ENCODE peak calls at places on chromosome 13, in seven cellular contexts. K is H1, U is cardiac muscle cell, E is tibial artery, I is heart left ventricle, O is mesothelial cell of epicardium, B is astrocyte of the cerebellum. C is an unnamed sample.

GRCh38 chr13:23159205-23159586 is 21.6 kb upstream of the SGCG start:
- DNase-seq in E (peak; percentile 48), U (peak; percentile 66), I (no peak), B (peak; percentile 8), K (peak; percentile 85), O (peak; percentile 73), C (no peak)

GRCh38 chr13:64709079-64709478 is 2521.1 kb downstream of the PCDH9 start:
- DNase-seq in K (no peak), E (no peak), I (no peak), B (no peak), U (no peak), O (no peak), C (no peak)

GRCh38 chr13:111853766-111854165 is 213.2 kb upstream of the SOX1 start:
- DNase-seq in B (no peak), U (no peak), K (peak; percentile 36), I (no peak), O (no peak), E (no peak), C (no peak)

GRCh38 chr13:51970251-51970793 is 40.9 kb downstream of the ATP7B start:
- DNase-seq in E (no peak), O (no peak), U (no peak), B (no peak), I (no peak), K (no peak), C (no peak)

GRCh38 chr13:70613295-70613694 is 505.0 kb upstream of the KLHL1 start:
- DNase-seq in O (no peak), I (no peak), K (no peak), U (peak; percentile 12), E (no peak), B (no peak), C (no peak)

GRCh38 chr13:113657851-113658741 is at the start of gene ATP4B:
- DNase-seq in E (no peak), K (no peak), U (no peak), I (peak; percentile 16), B (no peak), O (peak; percentile 33), C (peak; percentile 25)

GRCh38 chr13:29771247-29771646 is 79.2 kb downstream of the UBL3 start:
- DNase-seq in O (no peak), I (no peak), U (peak; percentile 8), K (no peak), E (no peak), B (no peak), C (no peak)

GRCh38 chr13:112943309-112944125 is 25.5 kb upstream of the MCF2L start:
- DNase-seq in E (no peak), K (peak; percentile 81), O (peak; percentile 67), I (peak; percentile 56), U (peak; percentile 80), B (no peak), C (peak; percentile 71)

GRCh38 chr13:113769106-113769505 is 10.1 kb downstream of the TMEM255B start:
- DNase-seq in U (no peak), O (no peak), I (no peak), K (no peak), E (no peak), B (no peak), C (no peak)

GRCh38 chr13:51867062-51867461 is 5.3 kb downstream of the CCDC70 start:
- DNase-seq in E (no peak), U (no peak), I (no peak), K (no peak), O (no peak), B (no peak), C (no peak)

GRCh38 chr13:32016631-32017030 is 14.9 kb upstream of the FRY start:
- DNase-seq in K (no peak), O (no peak), B (no peak), I (no peak), E (no peak), U (no peak), C (no peak)

GRCh38 chr13:112510002-112510780 is 77.8 kb downstream of the TUBGCP3 start:
- DNase-seq in B (peak; percentile 63), O (no peak), I (no peak), U (peak; percentile 83), E (no peak), K (peak; percentile 54), C (peak; percentile 31)

GRCh38 chr13:29933401-29933800 is 83.0 kb upstream of the UBL3 start:
- DNase-seq in O (no peak), B (no peak), E (no peak), U (no peak), K (no peak), I (no peak), C (no peak)

GRCh38 chr13:45327253-45327954 is 13.6 kb downstream of the TPT1 start:
- DNase-seq in B (no peak), K (no peak), U (no peak), E (no peak), O (no peak), I (no peak), C (no peak)

GRCh38 chr13:46679369-46680180 is 117.4 kb downstream of the ESD start:
- DNase-seq in I (no peak), K (no peak), O (no peak), B (no peak), E (no peak), U (no peak), C (peak; percentile 68)

GRCh38 chr13:41334810-41335209 is 23.7 kb downstream of the NAA16 start:
- DNase-seq in K (no peak), I (no peak), E (no peak), B (no peak), U (no peak), O (no peak), C (no peak)

GRCh38 chr13:49292742-49293498 is 45.2 kb downstream of the CDADC1 start:
- DNase-seq in U (peak; percentile 62), O (peak; percentile 77), B (peak; percentile 93), K (no peak), I (peak; percentile 57), E (peak; percentile 65), C (peak; percentile 65)

GRCh38 chr13:49563513-49563912 is 21.8 kb downstream of the RCBTB1 start:
- DNase-seq in K (no peak), E (no peak), B (no peak), I (no peak), U (no peak), O (no peak), C (no peak)

GRCh38 chr13:99055286-99056073 is 77.6 kb upstream of the DOCK9 start:
- DNase-seq in U (no peak), K (no peak), O (no peak), E (no peak), B (no peak), I (no peak), C (no peak)

GRCh38 chr13:46622918-46623256 is 69.9 kb downstream of the LRCH1 start:
- DNase-seq in K (no peak), U (no peak), I (peak; percentile 50), O (no peak), E (peak; percentile 65), B (peak; percentile 38), C (peak; percentile 40)

GRCh38 chr13:32134991-32135390 is 103.4 kb downstream of the FRY start:
- DNase-seq in K (no peak), O (no peak), U (no peak), I (no peak), B (no peak), E (no peak), C (no peak)

GRCh38 chr13:106997219-106997618 is 429.3 kb upstream of the ARGLU1 start:
- DNase-seq in O (no peak), I (no peak), K (no peak), U (no peak), E (no peak), B (no peak), C (no peak)

GRCh38 chr13:77345150-77345780 is 18.4 kb upstream of the MYCBP2 start:
- DNase-seq in E (no peak), K (no peak), U (no peak), B (no peak), O (no peak), I (no peak), C (no peak)

GRCh38 chr13:83753912-83754624 is 128.2 kb downstream of the SLITRK1 start:
- DNase-seq in K (no peak), E (no peak), B (no peak), I (no peak), O (no peak), U (no peak), C (no peak)

GRCh38 chr13:73880365-73880764 is 253.8 kb downstream of the KLF12 start:
- DNase-seq in B (peak; percentile 38), K (no peak), E (no peak), O (no peak), U (no peak), I (no peak), C (no peak)

GRCh38 chr13:26499209-26499601 is 58.3 kb upstream of the WASF3 start:
- DNase-seq in B (no peak), E (no peak), U (no peak), K (no peak), O (no peak), I (no peak), C (no peak)
- TF ChIP-seq CTCF in B (no peak), E (no peak), U (no peak), K (no peak), O (no peak), I (no peak), C (no peak)

GRCh38 chr13:72656357-72656756 is 71.1 kb downstream of the MZT1 start:
- DNase-seq in K (no peak), I (no peak), U (no peak), E (no peak), B (no peak), O (no peak), C (no peak)

GRCh38 chr13:72648513-72649065 is 78.8 kb downstream of the MZT1 start:
- DNase-seq in K (no peak), O (no peak), I (no peak), E (no peak), U (peak; percentile 24), B (no peak), C (no peak)

GRCh38 chr13:72645521-72645920 is 81.9 kb downstream of the MZT1 start:
- DNase-seq in I (no peak), U (no peak), K (no peak), E (no peak), B (no peak), O (no peak), C (no peak)

GRCh38 chr13:72652681-72653080 is 74.7 kb downstream of the MZT1 start:
- DNase-seq in K (no peak), E (no peak), I (no peak), B (peak; percentile 42), U (no peak), O (no peak), C (no peak)

DNA sequence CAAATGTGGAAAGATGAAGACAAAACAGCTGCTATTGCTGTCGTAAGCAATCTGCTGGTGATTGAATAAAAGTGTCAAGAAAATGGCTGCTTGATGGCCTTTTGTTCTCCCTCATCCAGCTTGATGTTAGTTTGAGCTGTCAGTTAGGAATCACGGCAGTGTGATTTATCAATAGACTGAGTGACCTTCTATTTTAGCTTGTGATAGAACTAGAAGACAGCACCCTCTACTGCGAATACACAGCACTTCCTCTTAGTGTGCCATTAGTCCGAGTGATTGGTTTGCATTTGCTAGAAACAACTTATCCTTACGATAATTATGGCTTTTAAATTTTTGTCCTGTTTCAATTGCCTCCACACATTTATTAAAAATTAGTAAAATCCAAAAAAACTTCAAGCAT is 76.2 kb downstream of the MZT1 start:
- DNase-seq in O (no peak), E (no peak), I (no peak), U (peak; percentile 37), K (no peak), B (no peak), C (no peak)
- TF ChIP-seq CTCF in O (no peak), E (no peak), I (no peak), U (no peak), K (no peak), B (peak; percentile 50), C (peak; percentile 16)

GRCh38 chr13:26197298-26197697 is 24.8 kb downstream of the RNF6 start:
- DNase-seq in K (no peak), B (no peak), U (no peak), O (no peak), E (no peak), I (no peak), C (no peak)
- TF ChIP-seq CTCF in K (no peak), B (no peak), U (no peak), O (no peak), E (no peak), I (no peak), C (no peak)

GRCh38 chr13:102769679-102770078 is 3.9 kb downstream of the TEX30 start:
- DNase-seq in U (no peak), I (no peak), O (no peak), E (no peak), K (no peak), B (no peak), C (no peak)
- TF ChIP-seq CTCF in U (no peak), I (no peak), O (no peak), E (no peak), K (no peak), B (no peak), C (no peak)

C was measured in right lobe of liver.